ENCODE peak calls at places on chromosomes 11 and 22, in seven cellular contexts. X is HEK293T; H is bronchial epithelial cell; O is hypothalamus; Q is fibroblast of lung; Z is stimulated activated CD4-positive, alpha-beta T cell treated with anti-CD3 and anti-CD28 coated beads, Interleukin-12 subunit alpha, Interleukin-12 subunit beta, amount 100 ng/mL, for 4 hours; E is osteoblast. R is an unnamed sample.

GRCh38 chr11:44263711-44264110 is 46.2 kb downstream of the ALX4 start:
- DNase-seq in E (no peak), O (no peak), Q (no peak), X (no peak), Z (no peak), H (no peak), R (no peak)

GRCh38 chr22:45574069-45574703 is 71.5 kb downstream of the FBLN1 start:
- DNase-seq in Q (no peak), E (peak; percentile 55), O (no peak), X (no peak), Z (no peak), H (no peak), R (no peak)

GRCh38 chr11:111745719-111746504 is 20.3 kb downstream of the PPP2R1B start:
- DNase-seq in Z (no peak), Q (peak; percentile 67), X (no peak), E (no peak), H (peak; percentile 8), O (no peak), R (no peak)

GRCh38 chr11:84673753-84674152 is 953.4 kb downstream of the DLG2 start:
- DNase-seq in X (no peak), H (peak; percentile 56), E (no peak), O (no peak), Q (peak; percentile 48), Z (no peak), R (no peak)

GRCh38 chr22:26483439-26484359 is at the start of the genes HPS4 and SRRD:
- DNase-seq in H (peak; percentile 67), O (peak; percentile 72), Z (peak; percentile 91), E (peak; percentile 97), Q (peak; percentile 87), X (peak; percentile 99), R (peak; percentile 92)

GRCh38 chr11:43360361-43361032 is 1.8 kb downstream of the TTC17 start:
- DNase-seq in Z (no peak), H (no peak), Q (no peak), O (no peak), X (no peak), E (no peak), R (no peak)

GRCh38 chr11:115759622-115760527 is 255.7 kb upstream of the CADM1 start:
- DNase-seq in E (peak; percentile 54), X (no peak), H (no peak), Q (peak; percentile 41), Z (no peak), O (no peak), R (no peak)

GRCh38 chr11:69889400-69890372 is 70.5 kb upstream of the FGF3 start:
- DNase-seq in Q (no peak), H (no peak), O (no peak), E (peak; percentile 81), X (no peak), Z (no peak), R (no peak)

GRCh38 chr22:22820626-22821025 is 67.0 kb upstream of the IGLL5 start:
- DNase-seq in Z (no peak), E (peak; percentile 26), H (no peak), Q (no peak), X (no peak), O (no peak), R (peak; percentile 31)

GRCh38 chr22:44111562-44112155 is 69.1 kb upstream of the PARVG start:
- DNase-seq in O (no peak), E (no peak), H (no peak), Q (no peak), X (no peak), Z (no peak), R (no peak)

GRCh38 chr11:8017071-8017470 is 29.9 kb downstream of the EIF3F start:
- DNase-seq in O (no peak), X (no peak), Z (no peak), E (no peak), H (no peak), Q (no peak), R (no peak)

GRCh38 chr11:40841231-40841630 is 618.2 kb downstream of the LRRC4C start:
- DNase-seq in O (no peak), H (no peak), Q (no peak), E (no peak), X (no peak), Z (no peak), R (no peak)

GRCh38 chr11:2653930-2654739 is 45.7 kb downstream of the KCNQ1OT1 start:
- DNase-seq in E (peak; percentile 48), Z (no peak), O (no peak), X (peak; percentile 6), Q (no peak), H (no peak), R (no peak)

GRCh38 chr11:18527512-18527911 is 770 bp upstream of the TSG101 start:
- DNase-seq in X (peak; percentile 7), Z (no peak), E (peak; percentile 65), O (no peak), H (peak; percentile 81), Q (peak; percentile 27), R (no peak)

GRCh38 chr11:107844041-107844440 is 14.5 kb downstream of the SLC35F2 start:
- DNase-seq in Z (no peak), E (no peak), H (peak; percentile 91), O (no peak), X (no peak), Q (peak; percentile 82), R (no peak)

GRCh38 chr11:69000831-69001245 is 12.2 kb downstream of the MRGPRF start:
- DNase-seq in Q (peak; percentile 84), H (peak; percentile 54), E (peak; percentile 99), O (no peak), Z (no peak), X (no peak), R (no peak)

GRCh38 chr11:45021692-45022130 is 71.0 kb upstream of the TP53I11 start:
- DNase-seq in Q (peak; percentile 69), H (no peak), E (peak; percentile 86), O (no peak), X (no peak), Z (no peak), R (no peak)

GRCh38 chr11:64652586-64653387 is 61.8 kb downstream of the SLC22A12 start:
- DNase-seq in Z (peak; percentile 74), X (peak; percentile 87), H (peak; percentile 54), O (peak; percentile 75), Q (peak; percentile 42), E (peak; percentile 97), R (peak; percentile 72)

GRCh38 chr11:12472401-12473065 is 95.2 kb downstream of the PARVA start:
- DNase-seq in O (no peak), Q (peak; percentile 40), Z (no peak), E (no peak), H (no peak), X (no peak), R (no peak)

GRCh38 chr11:44319552-44320288 is 9.8 kb upstream of the ALX4 start:
- DNase-seq in Q (no peak), Z (no peak), H (no peak), E (peak; percentile 86), O (no peak), X (no peak), R (no peak)

GRCh38 chr11:10387209-10388083 is 67.6 kb upstream of the AMPD3 start:
- DNase-seq in H (no peak), O (no peak), E (no peak), X (no peak), Q (peak; percentile 93), Z (no peak), R (no peak)

GRCh38 chr11:703515-703914 is 2.5 kb upstream of the EPS8L2 start:
- DNase-seq in E (peak; percentile 64), Q (no peak), X (no peak), Z (no peak), O (no peak), H (no peak), R (no peak)